ENCODE peak calls at places on chromosomes 5 and 9, in ten cellular contexts. W, C, N, Z, P, D, Y, X, E and K are unnamed samples.

GRCh38 chr5:87243161-87243877 is 24.4 kb upstream of the RASA1 start:
- DNase-seq in W (no peak), C (peak), E (no peak), Y (no peak), P (no peak), D (peak), N (no peak), X (no peak), Z (no peak), K (no peak)

GRCh38 chr5:132012385-132013005 is 1.0 kb upstream of the ACSL6 start:
- DNase-seq in W (peak), E (peak), C (peak), P (peak), Z (peak), D (no peak), Y (peak), X (peak), N (peak), K (peak)

GRCh38 chr5:175478008-175478383 is 364 bp upstream of the SFXN1 start:
- DNase-seq in C (no peak), Z (no peak), Y (no peak), X (no peak), N (no peak), P (no peak), W (no peak), D (no peak), E (no peak), K (no peak)

GRCh38 chr9:114278881-114279570 is 43.9 kb upstream of the ORM1 start:
- DNase-seq in N (no peak), X (no peak), W (peak), E (peak), Y (peak), Z (no peak), C (peak), D (peak), P (peak), K (no peak)

GRCh38 chr9:109232449-109232848 is 65.4 kb upstream of the FRRS1L start:
- DNase-seq in P (no peak), C (no peak), N (no peak), D (no peak), Y (no peak), W (no peak), E (no peak), Z (no peak), X (no peak), K (no peak)

GRCh38 chr9:99905833-99906402 is 536 bp upstream of the STX17 start:
- DNase-seq in P (no peak), C (no peak), X (no peak), E (no peak), W (peak), N (peak), Z (no peak), Y (no peak), D (no peak), K (no peak)

GRCh38 chr9:35452481-35452880 is 37.4 kb upstream of the RUSC2 start:
- DNase-seq in X (peak), P (no peak), D (peak), Z (no peak), C (no peak), N (no peak), E (no peak), Y (peak), W (no peak), K (no peak)

GRCh38 chr9:109816490-109816889 is 36.5 kb downstream of the PALM2AKAP2 start:
- DNase-seq in N (no peak), P (no peak), C (peak), X (no peak), Y (no peak), D (peak), W (peak), Z (no peak), E (peak), K (no peak)

GRCh38 chr5:76579166-76579765 is 43.9 kb downstream of the F2RL2 start:
- DNase-seq in W (no peak), E (no peak), P (no peak), Y (no peak), N (no peak), X (no peak), C (no peak), D (no peak), Z (no peak), K (no peak)

GRCh38 chr9:96293481-96293880 is 8.5 kb downstream of the HSD17B3 start:
- DNase-seq in N (no peak), C (no peak), Z (no peak), X (no peak), Y (no peak), E (no peak), D (no peak), P (no peak), W (no peak), K (no peak)

GRCh38 chr5:3657364-3658003 is 61.9 kb downstream of the IRX1 start:
- DNase-seq in Z (no peak), D (no peak), W (no peak), C (no peak), P (no peak), Y (peak), X (no peak), N (no peak), E (no peak), K (no peak)

GRCh38 chr5:82855893-82856292 is 221.3 kb downstream of the TMEM167A start:
- DNase-seq in Z (no peak), W (no peak), C (no peak), N (no peak), D (no peak), P (no peak), Y (no peak), E (no peak), X (no peak), K (no peak)

GRCh38 chr9:137219757-137220316 is 2.2 kb downstream of the RNF208 start:
- DNase-seq in E (no peak), N (no peak), D (no peak), Z (no peak), W (no peak), C (no peak), Y (no peak), P (no peak), X (no peak), K (no peak)

GRCh38 chr9:108104991-108105390 is 615.4 kb upstream of the KLF4 start:
- DNase-seq in X (no peak), W (no peak), Y (no peak), P (no peak), Z (no peak), E (no peak), C (no peak), D (no peak), N (no peak), K (no peak)

GRCh38 chr5:11760940-11761603 is 143.2 kb downstream of the CTNND2 start:
- DNase-seq in N (no peak), X (no peak), Z (no peak), Y (no peak), P (no peak), W (no peak), C (no peak), D (no peak), E (no peak), K (no peak)

GRCh38 chr5:173660481-173661280 is 44.2 kb upstream of the BOD1 start:
- DNase-seq in D (no peak), X (no peak), P (no peak), Y (peak), C (no peak), W (no peak), N (no peak), E (no peak), Z (no peak), K (no peak)

GRCh38 chr5:14486486-14486885 is 95.1 kb upstream of the OTULINL start:
- DNase-seq in C (no peak), D (no peak), Y (no peak), X (no peak), W (no peak), E (no peak), Z (no peak), P (no peak), N (no peak), K (no peak)

GRCh38 chr5:3394877-3395599 is 200.6 kb upstream of the IRX1 start:
- DNase-seq in C (no peak), P (no peak), E (no peak), X (no peak), W (no peak), D (no peak), Y (no peak), N (no peak), Z (no peak), K (no peak)

GRCh38 chr9:132588501-132589147 is 6.2 kb downstream of the BARHL1 start:
- DNase-seq in E (no peak), P (no peak), N (no peak), X (no peak), Y (peak), C (no peak), W (no peak), Z (no peak), D (no peak), K (no peak)

GRCh38 chr5:56608216-56608925 is 207.0 kb upstream of the MAP3K1 start:
- DNase-seq in Y (peak), P (no peak), Z (no peak), E (peak), C (no peak), D (no peak), W (no peak), X (no peak), N (peak), K (no peak)

GRCh38 chr5:31656806-31657205 is 17.9 kb downstream of the PDZD2 start:
- DNase-seq in Z (no peak), Y (no peak), X (no peak), W (no peak), C (no peak), D (no peak), P (no peak), E (no peak), N (no peak), K (no peak)

GRCh38 chr9:81683704-81684103 is 5.6 kb downstream of the TLE1 start:
- DNase-seq in E (no peak), X (no peak), Z (no peak), N (no peak), P (no peak), C (no peak), W (no peak), D (no peak), Y (no peak), K (no peak)

GRCh38 chr5:74684900-74685851 is at the start of gene HEXB:
- DNase-seq in D (peak), C (peak), Z (peak), N (peak), E (peak), X (peak), P (peak), Y (peak), W (peak), K (peak)

GRCh38 chr5:142817031-142817430 is 46.9 kb downstream of the ARHGAP26 start:
- DNase-seq in Z (no peak), Y (no peak), D (no peak), N (no peak), X (no peak), P (no peak), E (no peak), C (no peak), W (no peak), K (no peak)

GRCh38 chr9:114347675-114348074 is 18.0 kb downstream of the ORM2 start:
- DNase-seq in C (no peak), Z (no peak), W (no peak), P (no peak), Y (no peak), E (no peak), X (no peak), D (no peak), N (no peak), K (no peak)

GRCh38 chr9:23820731-23821399 is 5.2 kb downstream of the ELAVL2 start:
- DNase-seq in D (no peak), W (no peak), P (no peak), N (no peak), X (peak), E (no peak), Y (peak), Z (no peak), C (no peak), K (peak)

GRCh38 chr5:58988938-58989337 is 406.1 kb downstream of the RAB3C start:
- DNase-seq in E (no peak), X (no peak), P (no peak), C (no peak), D (no peak), Y (no peak), Z (no peak), W (no peak), N (no peak), K (no peak)

GRCh38 chr9:135885100-135885853 is 22.1 kb downstream of the CAMSAP1 start:
- DNase-seq in Y (no peak), E (no peak), X (no peak), C (no peak), D (no peak), W (no peak), Z (no peak), P (no peak), N (no peak), K (no peak)

GRCh38 chr5:1480217-1480616 is 35.0 kb upstream of the SLC6A3 start:
- DNase-seq in D (peak), W (peak), E (peak), X (no peak), Y (peak), P (no peak), C (peak), Z (peak), N (peak), K (no peak)

GRCh38 chr5:168770036-168770498 is 190.9 kb upstream of the PANK3 start:
- DNase-seq in N (no peak), Z (no peak), W (no peak), P (no peak), C (no peak), Y (no peak), D (no peak), X (no peak), E (no peak), K (no peak)

GRCh38 chr5:124790261-124790894 is 43.9 kb upstream of the ZNF608 start:
- DNase-seq in N (no peak), C (no peak), W (no peak), Y (no peak), E (no peak), Z (no peak), D (peak), P (no peak), X (no peak), K (no peak)
- H3K27ac ChIP-seq in N (peak), C (no peak), W (no peak), Y (no peak), E (no peak), Z (no peak), D (peak), P (no peak), X (no peak), K (no peak)

GRCh38 chr9:129156163-129156562 is 21.9 kb downstream of the IER5L start:
- DNase-seq in N (no peak), E (no peak), Y (no peak), Z (no peak), P (no peak), W (no peak), D (no peak), X (no peak), C (no peak), K (no peak)
- TF ChIP-seq CTCF in N (no peak), E (no peak), Y (no peak), Z (no peak), P (no peak), W (no peak), D (no peak), X (no peak), C (no peak), K (no peak)

DNA sequence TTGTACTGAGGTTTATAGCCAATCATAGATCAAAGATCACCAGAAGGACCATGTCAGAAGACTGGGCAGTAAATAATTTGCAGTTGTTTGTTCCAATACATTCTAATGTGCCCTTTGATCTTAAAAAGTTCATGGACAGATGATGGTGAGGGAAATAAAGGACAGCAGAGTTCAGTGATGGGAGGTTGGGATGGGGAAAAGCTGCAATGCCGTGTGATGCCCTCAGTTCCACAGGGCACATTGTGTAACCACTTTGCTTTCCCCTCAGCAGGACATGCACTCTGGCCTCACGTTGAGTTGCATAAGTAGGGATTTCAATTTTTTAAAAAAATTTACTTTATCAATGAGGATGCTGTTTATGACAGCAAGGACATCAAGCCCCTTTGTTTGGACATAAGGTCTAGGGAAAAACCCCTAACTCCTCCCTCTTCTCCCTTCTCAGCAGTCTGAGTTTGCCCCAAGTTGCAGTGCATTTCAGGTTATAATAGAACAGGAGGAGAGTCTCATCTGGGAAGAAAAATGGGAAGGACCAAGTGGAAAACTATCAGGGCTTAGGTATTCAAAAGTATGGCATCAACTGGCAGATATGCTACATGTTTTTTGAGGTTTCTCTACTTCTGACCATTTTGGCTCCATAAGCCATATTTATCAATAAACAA is 83.1 kb upstream of the TMED7 start:
- DNase-seq in N (no peak), W (no peak), Z (no peak), E (no peak), X (no peak), D (no peak), P (no peak), C (no peak), Y (no peak), K (no peak)
- H3K27ac ChIP-seq in N (no peak), W (no peak), Z (no peak), E (no peak), X (no peak), D (no peak), P (no peak), C (no peak), Y (no peak), K (no peak)

DNA sequence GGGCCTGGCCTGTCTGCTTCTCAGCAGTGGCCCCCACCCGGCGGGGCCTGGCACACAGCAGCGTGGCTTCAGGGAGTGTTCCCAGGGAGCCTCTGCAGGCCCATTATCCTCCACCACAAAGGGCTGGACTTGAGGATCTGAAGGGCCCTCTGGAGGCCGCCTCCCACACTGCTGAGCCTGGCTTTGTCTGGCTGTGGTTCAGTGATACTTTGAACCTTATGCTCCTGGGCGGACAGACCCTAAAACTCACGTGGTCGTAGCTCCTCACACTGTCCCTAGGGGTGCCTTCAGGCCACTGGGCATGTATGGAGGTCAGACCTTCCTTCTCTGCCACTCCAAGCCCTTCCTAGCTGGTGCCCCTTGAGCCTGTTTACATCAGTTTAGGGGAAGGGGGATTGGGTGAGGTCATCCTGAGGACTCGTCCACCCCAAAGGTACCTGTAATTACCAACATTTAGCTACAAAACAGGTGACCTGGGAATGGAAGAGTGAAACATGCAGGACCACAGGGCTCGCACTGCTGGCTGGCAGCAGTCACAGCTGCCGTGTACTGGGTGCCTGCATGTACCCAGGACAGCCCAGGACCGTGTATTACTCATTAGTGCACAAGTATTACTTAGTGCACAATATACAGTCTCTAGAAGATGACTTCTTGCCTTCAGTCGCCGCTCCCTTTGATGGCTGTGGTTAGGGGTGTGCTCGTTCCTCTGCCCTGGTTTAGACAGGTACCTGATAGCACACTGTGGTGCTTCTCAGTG is 8.5 kb downstream of the GRHPR start:
- DNase-seq in E (no peak), Z (peak), W (no peak), X (peak), Y (peak), P (no peak), D (no peak), N (no peak), C (no peak), K (peak)
- TF ChIP-seq CTCF in E (no peak), Z (peak), W (no peak), X (peak), Y (peak), P (no peak), D (no peak), N (no peak), C (no peak), K (no peak)

GRCh38 chr5:39624890-39625289 is 200.1 kb upstream of the DAB2 start:
- DNase-seq in Z (no peak), C (no peak), X (no peak), P (no peak), W (no peak), E (no peak), D (no peak), N (no peak), Y (no peak), K (no peak)
- H3K27ac ChIP-seq in Z (no peak), C (no peak), X (no peak), P (no peak), W (no peak), E (no peak), D (peak), N (peak), Y (no peak), K (no peak)

GRCh38 chr5:114062940-114063867 is 298.7 kb upstream of the KCNN2 start:
- DNase-seq in C (no peak), Y (no peak), D (no peak), E (no peak), P (no peak), X (no peak), Z (no peak), N (no peak), W (no peak), K (no peak)
- TF ChIP-seq CTCF in C (no peak), Y (peak), D (no peak), E (no peak), P (no peak), X (peak), Z (no peak), N (no peak), W (no peak), K (no peak)

DNA sequence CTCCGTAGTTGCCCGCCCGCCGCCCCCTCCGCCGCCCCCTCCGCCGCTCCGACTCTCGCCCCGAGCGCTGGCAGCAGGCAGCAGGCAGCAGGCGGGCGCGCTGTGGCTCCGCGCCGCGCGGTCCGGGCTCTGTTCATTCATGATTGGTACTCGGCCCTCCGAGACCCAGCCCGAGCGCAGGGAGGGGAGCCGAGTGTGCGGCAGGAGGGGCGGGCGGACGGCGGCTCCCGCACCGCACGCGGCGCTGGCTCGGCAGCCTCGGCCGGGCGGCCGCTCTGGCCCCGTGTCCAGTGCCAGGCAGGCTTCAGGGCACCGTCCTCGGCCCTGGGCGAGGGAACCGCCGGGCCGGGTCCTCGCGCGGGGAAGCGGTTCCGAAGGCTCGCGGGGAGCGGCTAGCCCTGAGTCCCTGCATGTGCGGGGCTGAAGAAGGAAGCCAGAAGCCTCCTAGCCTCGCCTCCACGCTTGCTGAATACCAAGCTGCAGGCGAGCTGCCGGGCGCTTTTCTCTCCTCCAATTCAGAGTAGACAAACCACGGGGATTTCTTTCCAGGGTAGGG is at the start of gene KCNIP1:
- DNase-seq in C (no peak), E (no peak), Z (no peak), W (no peak), D (no peak), P (no peak), X (peak), Y (peak), N (no peak), K (peak)
- H3K27ac ChIP-seq in C (no peak), E (no peak), Z (no peak), W (no peak), D (peak), P (no peak), X (no peak), Y (no peak), N (no peak), K (no peak)

GRCh38 chr9:73180373-73180772 is 28.7 kb downstream of the ANXA1 start:
- DNase-seq in Y (no peak), C (no peak), X (no peak), Z (peak), W (no peak), E (peak), D (no peak), P (no peak), N (no peak), K (no peak)

GRCh38 chr9:73179594-73179993 is 27.9 kb downstream of the ANXA1 start:
- DNase-seq in Y (no peak), E (no peak), P (no peak), Z (no peak), X (no peak), N (no peak), D (peak), W (peak), C (no peak), K (no peak)

GRCh38 chr9:73183917-73184861 is 32.5 kb downstream of the ANXA1 start:
- DNase-seq in E (no peak), Y (no peak), P (no peak), X (no peak), C (no peak), N (no peak), W (no peak), D (peak), Z (peak), K (no peak)
- TF ChIP-seq CTCF in E (peak), Y (peak), P (peak), X (peak), C (peak), N (peak), W (peak), D (peak), Z (peak), K (peak)

GRCh38 chr5:103093727-103094126 is 26.2 kb downstream of the GIN1 start:
- DNase-seq in X (no peak), C (no peak), D (no peak), Y (no peak), E (no peak), P (no peak), N (no peak), W (no peak), Z (no peak), K (no peak)
- H3K27ac ChIP-seq in X (no peak), C (peak), D (no peak), Y (no peak), E (no peak), P (no peak), N (no peak), W (no peak), Z (no peak), K (peak)